ENCODE peak calls at places on chromosomes 16 and 17, in seven cellular contexts. R is adrenal gland, G is pancreas, K is transverse colon, F is HCT116, M is lower leg skin, E is ovary. Z is an unnamed sample.

GRCh38 chr16:89890886-89891657 is 17.7 kb downstream of the TCF25 start:
- DNase-seq in M (no peak), F (no peak), G (no peak), E (no peak), K (no peak), R (peak; percentile 66), Z (no peak)

GRCh38 chr17:81398170-81398854 is 3.1 kb downstream of the BAHCC1 start:
- DNase-seq in K (peak; percentile 55), F (no peak), G (no peak), R (no peak), M (no peak), E (no peak), Z (no peak)

GRCh38 chr17:79991924-79992656 is 43.6 kb downstream of the TBC1D16 start:
- DNase-seq in R (no peak), G (no peak), E (peak; percentile 60), K (peak; percentile 43), F (no peak), M (no peak), Z (no peak)

GRCh38 chr16:57970971-57971370 is at the start of gene CNGB1:
- DNase-seq in G (no peak), E (no peak), R (no peak), K (no peak), M (no peak), F (no peak), Z (no peak)

GRCh38 chr16:53775821-53776431 is 72.0 kb downstream of the FTO start:
- DNase-seq in E (no peak), R (peak; percentile 50), M (peak; percentile 69), F (no peak), G (peak; percentile 40), K (peak; percentile 44), Z (no peak)

GRCh38 chr16:9159839-9160550 is 68.6 kb downstream of the HAPSTR1 start:
- DNase-seq in K (peak; percentile 63), F (peak; percentile 75), G (peak; percentile 45), M (peak; percentile 37), E (peak; percentile 28), R (peak; percentile 71), Z (peak; percentile 75)

GRCh38 chr17:15892244-15892643 is 52.7 kb upstream of the ADORA2B start:
- DNase-seq in M (no peak), R (no peak), K (no peak), F (no peak), G (no peak), E (no peak), Z (no peak)

GRCh38 chr16:11405331-11406176 is 60.3 kb downstream of the RMI2 start:
- DNase-seq in K (peak; percentile 33), E (no peak), G (no peak), R (peak; percentile 41), F (peak; percentile 34), M (no peak), Z (no peak)

GRCh38 chr17:82970067-82970466 is 109.3 kb upstream of the METRNL start:
- DNase-seq in F (no peak), K (no peak), M (no peak), E (no peak), R (no peak), G (no peak), Z (no peak)

GRCh38 chr17:42027961-42028790 is 8.3 kb downstream of the NKIRAS2 start:
- DNase-seq in E (no peak), F (peak; percentile 39), M (no peak), R (no peak), K (no peak), G (no peak), Z (no peak)
- TF ChIP-seq CTCF in E (no peak), F (peak; percentile 68), M (no peak), R (no peak), K (no peak), G (no peak), Z (peak; percentile 36)

DNA sequence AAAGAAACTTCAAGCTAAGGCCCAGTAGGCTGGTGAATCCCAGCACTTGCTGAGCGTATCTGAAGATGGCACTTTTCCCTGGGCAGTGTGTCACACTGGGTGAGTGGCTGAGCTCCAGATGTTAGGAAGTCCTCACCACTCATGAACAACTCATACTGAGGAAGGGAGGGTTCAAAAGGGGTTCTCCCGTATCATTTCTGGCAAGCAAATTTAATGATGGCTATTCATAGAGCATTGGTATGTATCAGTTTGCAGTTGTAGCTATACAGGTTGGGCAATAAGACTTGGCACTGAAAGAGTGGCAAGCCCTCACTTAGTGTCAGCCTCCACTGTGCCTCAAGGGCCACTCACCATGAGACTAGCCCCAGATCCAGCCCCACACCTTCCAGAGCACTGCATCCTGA is 10.7 kb downstream of the GFOD2 start:
- DNase-seq in G (no peak), E (no peak), R (peak; percentile 66), F (no peak), K (no peak), M (no peak), Z (no peak)
- TF ChIP-seq CTCF in G (no peak), E (no peak), R (no peak), F (no peak), K (no peak), M (no peak), Z (no peak)

GRCh38 chr16:19297454-19297853 is 11.9 kb downstream of the CLEC19A start:
- DNase-seq in R (no peak), F (no peak), E (no peak), K (no peak), M (no peak), G (no peak), Z (no peak)
- TF ChIP-seq CTCF in R (no peak), F (no peak), E (no peak), K (no peak), M (no peak), G (no peak), Z (no peak)

GRCh38 chr16:69567031-69567680 is 1.4 kb downstream of the NFAT5 start:
- DNase-seq in G (no peak), K (no peak), F (no peak), E (no peak), R (no peak), M (no peak), Z (no peak)

GRCh38 chr16:69563605-69564580 is 1.9 kb upstream of the NFAT5 start:
- DNase-seq in G (no peak), M (no peak), R (no peak), E (no peak), F (no peak), K (no peak), Z (no peak)

GRCh38 chr16:69564845-69565610 is 738 bp upstream of the NFAT5 start:
- DNase-seq in F (no peak), R (no peak), G (no peak), E (no peak), K (no peak), M (no peak), Z (no peak)

GRCh38 chr16:69566437-69567030 is 768 bp downstream of the NFAT5 start:
- DNase-seq in F (no peak), M (peak; percentile 40), G (peak; percentile 68), K (peak; percentile 60), E (peak; percentile 74), R (peak; percentile 82), Z (peak; percentile 71)

DNA sequence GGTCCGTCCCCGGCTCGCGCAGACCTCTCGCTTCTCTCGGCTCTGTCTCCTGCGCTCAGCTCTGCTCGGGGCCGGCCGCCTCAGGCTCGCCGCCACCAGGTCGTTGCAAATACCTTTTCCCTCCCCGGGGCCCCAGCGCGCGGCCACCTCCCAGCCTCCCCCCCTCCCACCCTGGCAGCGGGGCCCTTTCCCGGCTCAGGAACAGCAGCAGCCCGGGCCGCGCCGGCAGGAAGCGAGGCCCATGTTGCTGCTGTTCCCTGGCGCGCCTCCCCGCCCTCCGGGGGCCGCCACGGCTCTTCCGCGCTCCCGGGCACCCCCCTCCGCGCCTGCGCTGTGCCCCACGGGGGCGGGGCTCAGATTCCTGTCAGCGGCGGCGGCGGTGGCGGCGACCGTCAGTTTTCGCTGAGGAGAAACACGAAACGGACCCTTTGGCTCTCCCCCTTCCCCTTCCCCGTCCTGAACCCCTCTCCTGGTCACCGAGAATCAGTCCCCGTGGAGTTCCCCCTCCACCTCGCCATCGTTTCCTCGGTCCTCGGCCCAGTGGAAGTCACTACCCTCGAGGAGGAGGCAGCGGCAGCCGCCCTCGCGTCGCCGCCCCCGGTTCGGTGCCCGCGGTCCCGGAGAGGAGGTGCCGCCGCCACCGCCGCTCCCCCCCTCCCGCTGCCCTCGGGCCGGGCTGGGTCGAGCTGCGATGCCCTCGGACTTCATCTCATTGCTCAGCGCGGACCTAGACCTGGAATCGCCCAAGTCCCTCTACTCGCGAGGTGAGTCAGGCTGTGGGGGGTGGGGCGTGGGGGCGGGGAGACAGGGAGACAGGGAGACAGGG is at the start of gene NFAT5:
- DNase-seq in E (peak; percentile 98), F (peak; percentile 42), G (peak; percentile 85), M (peak; percentile 80), R (peak; percentile 88), K (peak; percentile 91), Z (peak; percentile 97)
- TF ChIP-seq CTCF in E (no peak), F (no peak), G (no peak), M (no peak), R (no peak), K (no peak), Z (peak; percentile 36)

GRCh38 chr16:27168790-27169189 is 34.5 kb upstream of the KDM8 start:
- DNase-seq in E (no peak), R (no peak), G (no peak), K (no peak), F (no peak), M (no peak), Z (no peak)

GRCh38 chr16:27174798-27175197 is 28.5 kb upstream of the KDM8 start:
- DNase-seq in K (no peak), R (no peak), E (no peak), G (no peak), F (no peak), M (no peak), Z (no peak)

GRCh38 chr16:27174007-27174406 is 29.3 kb upstream of the KDM8 start:
- DNase-seq in E (no peak), F (no peak), R (no peak), M (no peak), G (no peak), K (peak; percentile 27), Z (no peak)

GRCh38 chr16:27171584-27171983 is 31.7 kb upstream of the KDM8 start:
- DNase-seq in K (no peak), M (no peak), E (no peak), G (no peak), F (no peak), R (no peak), Z (no peak)

GRCh38 chr16:27169511-27170071 is 33.7 kb upstream of the KDM8 start:
- DNase-seq in R (no peak), E (no peak), M (peak; percentile 16), K (peak; percentile 28), F (no peak), G (no peak), Z (no peak)
- TF ChIP-seq CTCF in R (no peak), E (no peak), M (no peak), K (no peak), F (peak; percentile 20), G (no peak), Z (peak; percentile 17)

DNA sequence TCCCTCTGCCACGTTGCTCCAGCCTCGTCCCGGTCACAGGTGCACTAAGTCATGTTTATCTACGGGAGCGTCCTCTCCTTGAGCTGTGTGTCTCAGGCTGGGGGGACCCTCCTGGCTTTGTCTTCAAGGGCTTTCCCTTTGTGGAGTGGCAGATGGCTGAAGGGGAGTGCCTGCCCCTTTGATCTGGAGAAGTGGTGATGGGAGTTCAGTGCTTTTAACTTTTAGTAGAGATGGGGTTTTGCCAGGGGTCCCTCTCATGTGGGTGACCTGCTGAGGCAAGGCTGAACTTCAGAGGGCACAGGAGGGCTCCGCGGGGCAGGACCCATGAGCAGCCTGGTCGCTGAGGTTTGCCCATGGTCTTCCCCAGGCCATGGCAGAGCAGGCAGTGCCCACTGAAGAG is 73.1 kb upstream of the CDC42EP4 start:
- DNase-seq in R (no peak), E (no peak), G (no peak), M (no peak), K (no peak), F (no peak), Z (no peak)
- TF ChIP-seq CTCF in R (no peak), E (no peak), G (no peak), M (no peak), K (no peak), F (no peak), Z (no peak)